ENCODE peak calls at places on chromosomes 6 and 20, in four cellular contexts. R is GM12891, N is K562, M is GM12878. G is an unnamed sample.

GRCh38 chr6:108738684-108739406 is 109.4 kb upstream of the ARMC2 start:
- DNase-seq in M (no peak), R (no peak), N (no peak), G (no peak)

GRCh38 chr6:34161857-34162515 is 16.1 kb upstream of the GRM4 start:
- DNase-seq in M (no peak), N (no peak), R (no peak), G (no peak)

GRCh38 chr6:83615025-83615999 is 93.6 kb downstream of the SNAP91 start:
- DNase-seq in R (peak), N (peak), M (no peak), G (no peak)

GRCh38 chr6:15246217-15247211 is 645 bp downstream of the JARID2 start:
- DNase-seq in M (no peak), R (no peak), N (no peak), G (peak)

GRCh38 chr6:11826779-11827178 is 48.2 kb upstream of the ADTRP start:
- DNase-seq in M (no peak), R (no peak), N (no peak), G (no peak)

GRCh38 chr20:20076297-20077065 is 24.1 kb downstream of the CFAP61 start:
- DNase-seq in N (no peak), R (no peak), M (no peak), G (no peak)

GRCh38 chr6:165804331-165805066 is 141.5 kb upstream of the PDE10A start:
- DNase-seq in N (no peak), R (no peak), M (no peak), G (no peak)

GRCh38 chr6:39724787-39725631 is at the start of gene KIF6:
- DNase-seq in M (peak), N (peak), R (peak), G (peak)

GRCh38 chr6:161407581-161407980 is 133.7 kb upstream of the AGPAT4 start:
- DNase-seq in N (peak), M (peak), R (no peak), G (no peak)

GRCh38 chr20:10005885-10006284 is 28.9 kb upstream of the ANKEF1 start:
- DNase-seq in M (no peak), N (peak), R (no peak), G (no peak)

DNA sequence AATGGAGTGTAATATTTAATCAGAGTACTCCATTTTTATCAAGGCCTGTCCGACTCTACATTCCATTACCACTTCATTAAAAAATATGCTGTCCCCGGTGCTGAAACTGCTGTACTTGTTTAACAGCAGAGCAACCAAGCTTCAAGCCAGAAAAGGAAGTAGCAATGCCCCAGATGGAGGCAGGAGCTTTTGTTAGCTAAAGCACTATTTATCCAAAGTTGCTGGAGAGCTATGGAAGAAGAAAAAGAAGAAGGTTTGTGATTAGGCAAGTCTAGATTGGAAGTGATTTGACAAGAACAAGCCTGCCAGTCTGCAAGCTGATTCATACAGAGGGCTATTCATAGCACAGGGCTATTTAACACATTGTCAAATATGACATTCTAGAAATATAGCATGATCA is 160.9 kb upstream of the SPTLC3 start:
- DNase-seq in N (no peak), M (no peak), R (no peak), G (no peak)
- TF ChIP-seq SPI1 in N (no peak), M (no peak), R (no peak), G (no peak)

DNA sequence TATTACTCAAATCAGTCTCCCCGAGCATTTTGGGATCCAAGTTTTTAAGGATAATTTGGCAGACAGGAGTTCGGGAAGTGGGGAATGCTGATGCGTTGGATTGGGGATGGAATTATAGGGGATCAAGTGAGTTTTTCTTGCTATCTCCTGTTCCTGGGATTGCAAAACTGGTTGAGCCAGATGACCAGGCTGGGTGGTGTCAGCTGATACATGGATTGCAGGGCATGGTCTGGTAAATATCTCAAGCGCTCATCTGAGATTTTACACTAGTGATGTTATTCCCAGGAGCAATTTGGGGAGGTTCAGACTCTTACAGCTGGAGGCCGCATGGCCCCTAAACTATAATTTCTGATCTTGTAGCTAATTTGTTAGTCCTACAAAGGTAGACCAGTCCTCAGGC is 54.7 kb downstream of the ENPP1 start:
- DNase-seq in R (no peak), M (no peak), N (no peak), G (no peak)
- TF ChIP-seq SPI1 in R (no peak), M (no peak), N (no peak), G (no peak)

GRCh38 chr20:48912065-48912464 is 9.4 kb upstream of the ARFGEF2 start:
- DNase-seq in N (no peak), R (no peak), M (no peak), G (no peak)
- TF ChIP-seq SPI1 in N (no peak), R (no peak), M (no peak), G (no peak)

GRCh38 chr6:90212274-90212673 is 84.4 kb downstream of the BACH2 start:
- DNase-seq in N (peak), R (no peak), M (no peak), G (no peak)
- TF ChIP-seq SPI1 in N (no peak), R (no peak), M (no peak), G (no peak)

GRCh38 chr20:11777861-11778570 is 139.7 kb upstream of the BTBD3 start:
- DNase-seq in M (no peak), N (no peak), R (no peak), G (no peak)

GRCh38 chr20:11777387-11777786 is 140.3 kb upstream of the BTBD3 start:
- DNase-seq in R (no peak), N (no peak), M (no peak), G (no peak)

GRCh38 chr20:11783102-11783861 is 134.4 kb upstream of the BTBD3 start:
- DNase-seq in R (no peak), M (no peak), N (no peak), G (no peak)

GRCh38 chr20:11776687-11777086 is 141.0 kb upstream of the BTBD3 start:
- DNase-seq in M (no peak), N (no peak), R (no peak), G (no peak)

DNA sequence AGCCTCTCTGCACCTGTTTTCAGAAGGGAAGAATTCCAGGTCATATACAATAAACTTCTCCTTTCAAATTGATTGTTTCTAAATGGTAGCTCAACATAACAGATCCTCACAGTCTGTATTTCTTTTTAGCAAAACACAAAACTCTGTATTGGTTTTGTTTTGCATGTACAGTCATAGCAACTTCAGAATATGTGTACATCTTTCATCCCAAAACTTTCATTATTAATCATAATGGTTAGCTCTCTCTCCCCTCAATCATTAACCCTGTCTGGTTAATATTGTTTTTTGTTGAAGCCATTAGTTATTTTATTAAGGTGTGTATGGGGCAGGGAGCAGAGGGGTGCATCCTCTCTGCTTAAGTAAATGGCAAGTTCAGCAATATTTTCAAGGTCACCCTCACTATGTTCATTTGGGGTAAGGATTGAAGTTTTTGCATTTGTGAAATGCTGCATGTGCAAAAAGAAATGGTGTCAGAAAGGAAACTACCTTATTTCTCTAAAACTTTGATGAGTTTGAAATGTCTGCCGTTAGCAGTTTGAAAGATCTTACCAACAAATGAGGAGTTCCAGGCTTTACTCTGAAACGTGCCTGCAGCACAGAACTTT is 136.8 kb upstream of the BTBD3 start:
- DNase-seq in N (no peak), M (no peak), R (no peak), G (no peak)
- TF ChIP-seq SPI1 in N (no peak), M (no peak), R (no peak), G (no peak)

GRCh38 chr6:79536969-79537747 is at the start of gene LCA5:
- DNase-seq in M (peak), R (peak), N (peak), G (peak)

GRCh38 chr6:79538481-79538971 is 1.3 kb upstream of the LCA5 start:
- DNase-seq in R (no peak), N (no peak), M (no peak), G (no peak)

GRCh38 chr6:79536615-79536968 is 638 bp downstream of the LCA5 start:
- DNase-seq in M (no peak), R (no peak), N (peak), G (no peak)
- TF ChIP-seq SPI1 in M (no peak), R (no peak), N (no peak), G (no peak)

GRCh38 chr6:90343581-90343980 is 46.9 kb upstream of the BACH2 start:
- DNase-seq in N (no peak), M (no peak), R (no peak), G (no peak)
- TF ChIP-seq SPI1 in N (no peak), M (no peak), R (no peak), G (no peak)

DNA sequence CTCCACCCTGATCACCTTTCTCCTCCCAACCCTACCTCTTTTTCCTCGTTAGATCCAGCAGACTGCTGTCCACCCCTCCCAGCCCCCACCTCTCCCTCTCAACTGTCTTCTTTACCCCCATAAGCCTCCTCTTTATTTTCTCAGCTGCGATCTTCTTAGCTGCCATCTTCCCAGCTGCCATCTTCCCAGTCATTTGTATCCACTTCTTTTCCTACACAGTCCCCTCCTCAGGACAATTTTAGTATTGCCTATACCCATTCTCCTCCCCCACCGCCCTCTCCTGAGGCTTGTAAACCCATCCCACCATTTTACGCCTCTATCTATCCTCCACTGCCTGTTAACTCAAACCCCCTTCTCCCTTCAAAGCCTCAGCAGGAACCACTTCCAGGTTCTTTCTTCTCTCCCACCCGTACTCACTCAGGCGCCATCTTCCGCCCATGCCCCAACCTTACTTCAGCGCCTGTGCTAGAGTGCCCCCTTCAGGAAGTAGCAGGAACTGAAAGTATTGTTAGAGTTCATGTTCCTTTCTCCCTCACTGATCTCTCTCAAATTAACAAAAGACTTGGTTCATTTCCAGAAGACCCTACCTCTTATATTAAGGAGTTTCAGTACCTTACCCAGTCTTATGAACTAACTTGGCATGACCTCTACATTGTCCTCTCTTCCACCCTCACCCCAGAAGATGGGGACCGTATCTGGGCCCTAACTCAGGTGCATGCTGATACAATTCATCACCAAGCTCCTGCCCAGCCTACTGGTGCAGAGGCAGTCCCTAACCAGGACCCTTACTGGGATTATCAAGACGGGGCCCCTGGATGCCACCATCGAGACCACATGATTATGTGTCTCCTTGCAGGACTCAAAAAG is 236.0 kb downstream of the ADGRG6 start:
- DNase-seq in M (no peak), N (peak), R (no peak), G (no peak)
- TF ChIP-seq SPI1 in M (no peak), N (no peak), R (no peak), G (no peak)